ENCODE peak calls at places on chromosomes 1 and 21, in ten cellular contexts. O is esophagus squamous epithelium, Z is heart right ventricle, F is GM12864, G is transverse colon, Y is mammary epithelial cell, R is Caco-2, V is BJ, E is GM23338, U is kidney. I is an unnamed sample.

GRCh38 chr1:212650228-212650627 is 41.7 kb downstream of the ATF3 start:
- DNase-seq in O (no peak), Z (no peak), F (no peak), G (no peak), Y (no peak), R (no peak), V (no peak), E (no peak), U (no peak), I (peak; percentile 48)

GRCh38 chr21:44395260-44395659 is 41.8 kb downstream of the TRPM2 start:
- DNase-seq in O (no peak), Z (no peak), F (no peak), G (no peak), Y (no peak), R (no peak), V (no peak), E (no peak), U (no peak), I (no peak)

GRCh38 chr1:204450461-204451257 is 39.0 kb upstream of the PPP1R15B start:
- DNase-seq in O (no peak), Z (peak; percentile 63), F (no peak), G (peak; percentile 92), Y (no peak), R (peak; percentile 81), V (no peak), E (peak; percentile 10), U (peak; percentile 73), I (peak; percentile 63)

GRCh38 chr1:228514421-228514820 is 27.2 kb downstream of the RNF187 start:
- DNase-seq in O (no peak), Z (no peak), F (no peak), G (no peak), Y (no peak), R (no peak), V (no peak), E (no peak), U (no peak), I (no peak)

GRCh38 chr1:213622365-213623087 is 365.2 kb upstream of the PROX1 start:
- DNase-seq in O (no peak), Z (no peak), F (peak; percentile 26), G (no peak), Y (peak; percentile 8), R (no peak), V (no peak), E (no peak), U (no peak), I (no peak)

GRCh38 chr1:30368841-30369240 is 354.5 kb downstream of the MATN1 start:
- DNase-seq in O (no peak), Z (no peak), F (no peak), G (no peak), Y (no peak), R (no peak), V (no peak), E (no peak), U (no peak), I (no peak)

GRCh38 chr1:233113009-233113712 is 162.8 kb downstream of the NTPCR start:
- DNase-seq in O (peak; percentile 10), Z (peak; percentile 70), F (no peak), G (peak; percentile 55), Y (peak; percentile 99), R (peak; percentile 56), V (peak; percentile 100), E (peak; percentile 90), U (peak; percentile 81), I (peak; percentile 99)

GRCh38 chr1:29539971-29540370 is 303.6 kb downstream of the PTPRU start:
- DNase-seq in O (no peak), Z (no peak), F (no peak), G (no peak), Y (no peak), R (no peak), V (no peak), E (no peak), U (peak; percentile 23), I (no peak)

GRCh38 chr1:196558424-196558823 is 49.8 kb downstream of the KCNT2 start:
- DNase-seq in O (no peak), Z (peak; percentile 28), F (no peak), G (no peak), Y (peak; percentile 14), R (no peak), V (peak; percentile 54), E (no peak), U (no peak), I (peak; percentile 57)

DNA sequence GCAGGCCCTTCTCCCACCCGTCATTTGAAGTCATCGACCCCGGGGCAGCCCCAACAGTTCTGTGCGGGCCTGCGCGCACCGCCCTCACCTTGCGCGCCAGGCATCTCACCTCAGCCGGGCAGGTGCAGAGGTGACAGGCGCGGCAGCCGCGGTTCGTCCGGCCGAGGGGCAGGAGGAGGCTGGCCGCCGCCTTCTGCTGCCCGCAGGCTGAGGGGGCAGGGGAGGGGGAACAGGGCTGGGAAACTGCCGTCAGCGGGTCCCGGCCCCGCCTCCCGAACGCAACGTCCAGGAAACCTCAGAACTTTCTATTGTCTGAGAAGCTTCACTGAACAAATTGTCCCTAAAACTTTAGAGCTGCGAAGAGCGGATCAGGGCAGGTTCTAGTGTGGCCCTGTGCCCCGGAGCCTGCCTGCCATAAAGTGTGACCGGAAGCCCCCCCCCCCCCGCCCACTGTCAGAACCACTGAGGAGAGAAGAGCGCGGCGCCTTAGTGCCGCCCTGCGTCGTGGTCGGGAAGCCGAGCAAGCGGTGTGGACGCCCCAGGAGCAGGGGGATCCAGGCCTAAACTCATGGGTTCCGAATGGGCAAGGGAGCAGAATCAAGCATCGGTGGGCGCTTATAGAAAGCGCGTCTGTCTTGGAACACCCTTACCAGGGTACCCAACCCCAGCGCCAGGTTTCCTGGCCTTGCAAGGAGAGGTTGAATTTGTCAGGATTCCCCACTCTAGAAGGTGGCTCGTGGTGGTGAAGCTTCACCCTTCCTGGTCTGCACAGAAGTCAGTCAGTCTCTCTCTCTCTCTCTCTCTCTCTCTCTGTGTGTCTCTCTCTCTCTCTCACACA is 13.3 kb upstream of the TBX15 start:
- DNase-seq in O (no peak), Z (no peak), F (no peak), G (no peak), Y (no peak), R (no peak), V (no peak), E (peak; percentile 60), U (no peak), I (no peak)
- H3K4me3 ChIP-seq in O (peak overlapping the region; percentile 56), Z (peak overlapping the region; percentile 41), F (no peak overlapping the region), G (no peak overlapping the region), Y (peak overlapping the region; percentile 13), R (no peak overlapping the region), V (no peak overlapping the region), E (peak overlapping the region; percentile 53), U (no peak overlapping the region), I (no peak overlapping the region)

DNA sequence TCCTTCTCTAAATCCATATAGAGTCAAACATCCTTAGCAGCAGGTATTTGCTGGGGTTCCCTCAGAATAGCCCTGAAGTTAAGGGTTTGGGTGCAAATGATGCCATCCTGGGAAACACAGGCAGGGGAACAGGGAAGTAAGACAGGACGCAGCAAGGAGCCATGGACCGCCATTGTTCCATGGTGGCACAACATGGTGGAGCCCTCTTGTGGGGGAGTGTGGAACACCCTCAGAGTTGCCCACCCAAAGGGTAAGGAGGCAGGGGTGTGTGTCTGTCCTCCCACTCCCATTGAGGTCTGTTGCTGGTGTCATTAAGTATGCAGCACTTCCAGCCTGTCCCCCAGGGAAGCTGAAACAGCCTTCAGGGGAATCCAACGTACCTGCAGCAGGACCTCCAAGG is 20.4 kb upstream of the RCAN1 start:
- DNase-seq in O (no peak), Z (no peak), F (no peak), G (no peak), Y (no peak), R (no peak), V (no peak), E (peak; percentile 63), U (no peak), I (no peak)
- TF ChIP-seq CTCF in O (no peak), Z (peak; percentile 19), F (peak; percentile 56), G (no peak), Y (peak; percentile 41), R (peak; percentile 22), V (peak; percentile 28), E (peak; percentile 75), U (no peak), I (peak; percentile 23)

DNA sequence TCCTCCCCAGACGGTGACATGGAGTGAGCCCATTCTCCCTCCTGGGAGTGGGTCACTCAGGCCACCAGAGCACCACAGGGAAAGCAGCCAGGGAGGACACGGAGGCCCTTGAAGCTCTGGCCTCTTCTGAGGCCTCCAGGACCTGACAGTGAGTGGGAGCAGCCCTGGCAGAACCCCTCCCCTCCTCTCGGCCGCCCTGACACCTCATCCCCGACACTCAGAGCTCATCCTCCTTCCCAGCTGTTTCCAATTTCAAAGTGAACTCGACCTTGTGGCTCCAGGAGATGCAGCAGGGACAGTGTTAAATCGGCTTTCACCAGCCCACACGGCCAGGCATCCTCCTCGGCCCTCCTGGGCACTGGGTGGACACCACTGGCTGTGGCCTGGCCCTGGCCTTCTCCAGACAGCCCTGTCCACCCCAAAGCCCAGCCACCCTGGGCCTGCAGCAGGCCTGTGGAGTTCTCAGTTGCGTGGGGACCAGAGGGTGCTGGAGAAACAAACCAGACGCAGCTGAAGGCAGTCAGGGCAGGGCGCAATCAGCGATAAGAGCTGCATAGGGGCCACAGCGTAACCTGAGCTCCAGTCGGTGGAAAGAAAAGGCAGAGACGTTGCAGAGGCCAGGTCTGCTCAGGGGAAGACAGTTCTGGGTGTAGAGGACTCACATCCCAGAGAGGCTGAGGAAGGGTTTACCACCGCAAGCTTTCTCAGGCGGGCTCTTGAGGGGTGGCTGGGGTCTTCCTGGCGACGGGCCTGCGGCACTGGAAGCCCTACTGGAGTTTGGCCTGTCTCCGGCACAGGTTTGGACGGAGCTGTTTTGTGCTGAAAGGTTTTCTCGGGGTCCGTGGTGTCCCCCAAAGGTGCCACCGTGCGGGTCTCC is 27.0 kb downstream of the FTCD start:
- DNase-seq in O (no peak), Z (peak; percentile 79), F (no peak), G (peak; percentile 4), Y (no peak), R (peak; percentile 21), V (peak; percentile 16), E (no peak), U (peak; percentile 43), I (no peak)
- H3K4me3 ChIP-seq in O (no peak overlapping the region), Z (no peak overlapping the region), F (no peak overlapping the region), G (no peak overlapping the region), Y (no peak overlapping the region), R (no peak overlapping the region), V (no peak overlapping the region), E (no peak overlapping the region), U (no peak overlapping the region), I (no peak overlapping the region)

GRCh38 chr21:37259426-37259825 is 7.7 kb downstream of the VPS26C start:
- DNase-seq in O (no peak), Z (no peak), F (no peak), G (no peak), Y (no peak), R (no peak), V (no peak), E (no peak), U (no peak), I (no peak)

GRCh38 chr21:37263827-37264226 is 3.3 kb downstream of the VPS26C start:
- DNase-seq in O (no peak), Z (no peak), F (no peak), G (no peak), Y (no peak), R (no peak), V (no peak), E (no peak), U (no peak), I (peak; percentile 47)

GRCh38 chr21:37253991-37254390 is 13.1 kb downstream of the VPS26C start:
- DNase-seq in O (no peak), Z (no peak), F (no peak), G (no peak), Y (no peak), R (no peak), V (no peak), E (no peak), U (no peak), I (no peak)

GRCh38 chr21:37257526-37257966 is 9.6 kb downstream of the VPS26C start:
- DNase-seq in O (no peak), Z (peak; percentile 21), F (peak; percentile 55), G (peak; percentile 25), Y (no peak), R (peak; percentile 65), V (no peak), E (peak; percentile 61), U (peak; percentile 80), I (peak; percentile 30)

GRCh38 chr21:37257967-37258877 is 8.9 kb downstream of the VPS26C start:
- DNase-seq in O (no peak), Z (peak; percentile 55), F (peak; percentile 86), G (peak; percentile 58), Y (peak; percentile 81), R (peak; percentile 85), V (peak; percentile 10), E (peak; percentile 93), U (peak; percentile 84), I (peak; percentile 83)
- TF ChIP-seq CTCF in O (no peak), Z (no peak), F (no peak), G (no peak), Y (no peak), R (no peak), V (no peak), E (no peak), U (no peak), I (no peak)